ENCODE peak calls at places on chromosome 9, in five cellular contexts. One of them, this sample, is unnamed.

GRCh38 chr9:134916161-134916665 is 1.5 kb downstream of the FCN1 start:
- DNase-seq in Kasumi-1: no peak
- DNase-seq in SHP77: no peak
- DNase-seq in right lobe of liver: no peak
- DNase-seq in psoas muscle: no peak
- DNase-seq in this sample: no peak

GRCh38 chr9:22447607-22448305 is 1.1 kb downstream of the DMRTA1 start:
- DNase-seq in Kasumi-1: no peak
- DNase-seq in SHP77: no peak
- DNase-seq in right lobe of liver: no peak
- DNase-seq in psoas muscle: no peak
- DNase-seq in this sample: no peak

GRCh38 chr9:134051319-134051718 is 16.5 kb downstream of the BRD3 start:
- DNase-seq in Kasumi-1: no peak
- DNase-seq in SHP77: no peak
- DNase-seq in right lobe of liver: peak
- DNase-seq in psoas muscle: no peak
- DNase-seq in this sample: no peak

GRCh38 chr9:114177423-114178064 is 22.2 kb downstream of the COL27A1 start:
- DNase-seq in Kasumi-1: no peak
- DNase-seq in SHP77: no peak
- DNase-seq in right lobe of liver: no peak
- DNase-seq in psoas muscle: no peak
- DNase-seq in this sample: peak

GRCh38 chr9:88092699-88093359 is 45.4 kb downstream of the SPATA31C2 start:
- DNase-seq in Kasumi-1: peak
- DNase-seq in SHP77: peak
- DNase-seq in right lobe of liver: peak
- DNase-seq in psoas muscle: no peak
- DNase-seq in this sample: peak

GRCh38 chr9:15276328-15276969 is 30.6 kb downstream of the TTC39B start:
- DNase-seq in Kasumi-1: no peak
- DNase-seq in SHP77: no peak
- DNase-seq in right lobe of liver: no peak
- DNase-seq in psoas muscle: no peak
- DNase-seq in this sample: no peak

GRCh38 chr9:87431831-87432230 is 65.8 kb upstream of the DAPK1 start:
- DNase-seq in Kasumi-1: no peak
- DNase-seq in SHP77: no peak
- DNase-seq in right lobe of liver: no peak
- DNase-seq in psoas muscle: no peak
- DNase-seq in this sample: no peak

GRCh38 chr9:113868501-113868900 is 7.6 kb upstream of the ZNF618 start:
- DNase-seq in Kasumi-1: no peak
- DNase-seq in SHP77: no peak
- DNase-seq in right lobe of liver: no peak
- DNase-seq in psoas muscle: no peak
- DNase-seq in this sample: no peak

GRCh38 chr9:19102181-19102630 is 498 bp downstream of the HAUS6 start:
- DNase-seq in Kasumi-1: peak
- DNase-seq in SHP77: peak
- DNase-seq in right lobe of liver: peak
- DNase-seq in psoas muscle: no peak
- DNase-seq in this sample: no peak